ENCODE peak calls at places on chromosomes 12 and 14, in six cellular contexts. One of them, this sample, is unnamed.

GRCh38 chr14:93120522-93120921 is 4.8 kb upstream of the ITPK1 start:
- DNase-seq in left lung: no peak
- DNase-seq in pancreas: no peak
- DNase-seq in IMR-90: no peak
- DNase-seq in heart right ventricle: no peak
- DNase-seq in endodermal cell: no peak
- DNase-seq in this sample: no peak

GRCh38 chr12:19971396-19971802 is 396.9 kb upstream of the PDE3A start:
- DNase-seq in left lung: no peak
- DNase-seq in pancreas: peak
- DNase-seq in IMR-90: no peak
- DNase-seq in heart right ventricle: no peak
- DNase-seq in endodermal cell: peak
- DNase-seq in this sample: no peak

GRCh38 chr12:55745361-55746146 is 2.6 kb downstream of the GDF11 start:
- DNase-seq in left lung: no peak
- DNase-seq in pancreas: no peak
- DNase-seq in IMR-90: no peak
- DNase-seq in heart right ventricle: peak
- DNase-seq in endodermal cell: peak
- DNase-seq in this sample: no peak

GRCh38 chr12:120932956-120933526 is 28.9 kb upstream of the SPPL3 start:
- DNase-seq in left lung: no peak
- DNase-seq in pancreas: no peak
- DNase-seq in IMR-90: no peak
- DNase-seq in heart right ventricle: no peak
- DNase-seq in endodermal cell: no peak
- DNase-seq in this sample: no peak

GRCh38 chr12:6925543-6926279 is 2.0 kb upstream of the ATN1 start:
- DNase-seq in left lung: no peak
- DNase-seq in pancreas: peak
- DNase-seq in IMR-90: peak
- DNase-seq in heart right ventricle: peak
- DNase-seq in endodermal cell: peak
- DNase-seq in this sample: peak

GRCh38 chr14:48936352-48936751 is 649.8 kb downstream of the RPS29 start:
- DNase-seq in left lung: no peak
- DNase-seq in pancreas: no peak
- DNase-seq in IMR-90: peak
- DNase-seq in heart right ventricle: no peak
- DNase-seq in endodermal cell: no peak
- DNase-seq in this sample: no peak

GRCh38 chr12:56591111-56591510 is 39.0 kb downstream of the BAZ2A start:
- DNase-seq in left lung: no peak
- DNase-seq in pancreas: no peak
- DNase-seq in IMR-90: no peak
- DNase-seq in heart right ventricle: no peak
- DNase-seq in endodermal cell: peak
- DNase-seq in this sample: no peak

GRCh38 chr12:129607293-129607692 is 296.5 kb downstream of the TMEM132D start:
- DNase-seq in left lung: no peak
- DNase-seq in pancreas: no peak
- DNase-seq in IMR-90: no peak
- DNase-seq in heart right ventricle: no peak
- DNase-seq in endodermal cell: peak
- DNase-seq in this sample: no peak

GRCh38 chr12:9762369-9762768 is 1.7 kb upstream of the CD69 start:
- DNase-seq in left lung: no peak
- DNase-seq in pancreas: no peak
- DNase-seq in IMR-90: no peak
- DNase-seq in heart right ventricle: no peak
- DNase-seq in endodermal cell: no peak
- DNase-seq in this sample: no peak

DNA sequence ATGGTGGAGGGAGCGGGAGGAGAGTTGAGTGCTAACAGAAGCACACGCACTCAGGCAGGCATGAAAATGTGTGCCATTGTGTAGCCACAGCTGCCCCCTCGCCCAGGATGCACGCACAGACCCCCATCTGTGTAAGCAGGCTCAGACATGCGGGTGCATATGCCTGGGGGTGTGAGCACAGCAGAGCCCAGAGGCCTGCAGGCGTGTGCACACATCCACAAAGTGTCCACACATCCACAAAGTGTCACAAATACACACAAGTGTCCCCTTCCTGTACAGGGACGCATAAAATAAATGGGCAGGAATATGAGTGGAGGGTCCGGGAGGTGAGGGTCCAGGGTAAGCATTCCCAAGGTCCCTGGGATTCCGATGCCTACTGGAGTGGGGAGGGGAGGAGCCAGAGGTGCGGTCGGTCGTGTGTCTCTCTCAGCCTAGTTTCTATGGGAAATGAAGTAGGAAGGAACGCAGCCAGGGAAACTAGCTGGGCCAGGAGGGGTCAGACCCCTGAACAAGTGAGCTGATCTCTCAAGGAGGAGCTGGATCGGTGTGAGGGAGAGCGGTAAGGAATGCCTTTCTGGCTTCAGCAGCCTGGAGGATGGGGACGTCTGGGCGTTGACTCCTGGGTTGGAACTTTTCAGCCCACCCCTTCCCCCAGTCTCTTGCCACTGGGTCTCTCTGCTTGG is 669 bp upstream of the KRT7 start:
- DNase-seq in left lung: peak
- DNase-seq in pancreas: peak
- DNase-seq in IMR-90: no peak
- DNase-seq in heart right ventricle: no peak
- DNase-seq in endodermal cell: no peak
- DNase-seq in this sample: no peak
- H3K4me3 ChIP-seq in left lung: no peak
- H3K4me3 ChIP-seq in pancreas: no peak
- H3K4me3 ChIP-seq in IMR-90: no peak
- H3K4me3 ChIP-seq in heart right ventricle: no peak
- H3K4me3 ChIP-seq in endodermal cell: no peak
- H3K4me3 ChIP-seq in this sample: peak

DNA sequence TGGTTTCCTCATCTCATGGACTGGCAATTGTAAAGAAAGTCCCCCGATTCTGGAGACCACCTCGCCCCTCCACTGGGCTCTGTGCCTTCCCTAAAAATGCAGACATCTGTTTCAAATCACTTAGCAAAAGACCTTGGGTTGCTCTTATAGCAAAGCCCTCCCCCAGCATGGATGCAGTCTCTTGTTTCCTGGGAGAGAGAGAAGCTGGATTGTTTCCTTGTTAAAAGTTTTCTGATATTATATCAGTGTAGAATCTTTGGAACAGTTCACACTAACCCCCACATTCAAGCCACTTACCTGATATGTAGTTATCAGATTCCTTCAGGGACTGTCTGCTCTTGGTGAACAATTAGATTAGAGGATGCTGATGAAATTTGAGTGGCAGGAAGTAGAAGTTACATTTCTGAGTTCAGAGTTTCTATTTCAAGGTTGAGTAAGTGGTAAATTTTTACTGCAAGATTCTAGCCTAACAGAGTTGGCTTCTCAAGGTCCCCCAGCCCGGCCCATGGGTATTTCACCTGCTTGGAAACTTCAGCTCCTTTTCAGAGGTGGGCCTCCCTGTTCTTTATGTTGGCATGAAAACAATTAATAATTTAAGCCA is 56.4 kb downstream of the PLXNC1 start:
- DNase-seq in left lung: no peak
- DNase-seq in pancreas: no peak
- DNase-seq in IMR-90: no peak
- DNase-seq in heart right ventricle: no peak
- DNase-seq in endodermal cell: peak
- DNase-seq in this sample: no peak
- H3K27ac ChIP-seq in left lung: no peak
- H3K27ac ChIP-seq in pancreas: no peak
- H3K27ac ChIP-seq in IMR-90: no peak
- H3K27ac ChIP-seq in heart right ventricle: no peak
- H3K27ac ChIP-seq in endodermal cell: no peak
- H3K27ac ChIP-seq in this sample: peak

DNA sequence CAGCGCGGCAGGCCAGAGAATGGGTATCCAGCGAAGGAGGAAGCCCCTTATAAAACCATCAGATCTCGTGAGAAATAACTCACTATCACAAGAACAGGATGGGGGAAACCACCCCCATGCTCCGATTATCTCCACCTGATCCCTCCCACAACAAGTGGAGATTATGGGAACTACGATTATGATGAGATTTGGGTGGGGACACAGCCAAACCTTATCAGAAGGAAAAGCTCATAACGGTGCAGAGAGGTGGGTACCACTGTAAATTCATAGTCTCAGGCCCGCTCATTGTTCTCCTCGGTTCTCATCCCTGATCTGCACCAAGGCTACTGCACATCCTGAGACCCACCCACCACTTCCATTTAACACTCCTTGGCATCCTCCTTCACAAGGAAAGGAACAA is 326.5 kb downstream of the MED13L start:
- DNase-seq in left lung: no peak
- DNase-seq in pancreas: no peak
- DNase-seq in IMR-90: no peak
- DNase-seq in heart right ventricle: no peak
- DNase-seq in endodermal cell: no peak
- DNase-seq in this sample: no peak
- TF ChIP-seq CTCF in left lung: no peak
- TF ChIP-seq CTCF in pancreas: no peak
- TF ChIP-seq CTCF in IMR-90: no peak
- TF ChIP-seq CTCF in heart right ventricle: no peak
- TF ChIP-seq CTCF in endodermal cell: no peak
- TF ChIP-seq CTCF in this sample: no peak

DNA sequence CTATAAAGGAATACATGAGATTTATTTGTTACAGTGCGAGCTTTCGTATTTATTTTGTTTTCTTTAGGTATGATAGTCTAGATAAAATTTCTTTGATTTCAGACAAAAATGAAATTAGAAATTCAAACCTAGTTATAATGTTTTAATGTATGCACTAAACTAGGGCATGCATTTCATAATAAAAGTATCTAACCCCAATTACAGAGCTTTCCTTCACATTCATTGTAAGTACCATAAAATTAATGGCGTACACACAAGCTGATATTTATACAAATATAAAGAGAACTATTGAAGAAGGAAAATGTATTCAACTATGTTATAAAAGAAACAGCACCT is 120.2 kb downstream of the GXYLT1 start:
- DNase-seq in left lung: no peak
- DNase-seq in pancreas: no peak
- DNase-seq in IMR-90: no peak
- DNase-seq in heart right ventricle: no peak
- DNase-seq in endodermal cell: no peak
- DNase-seq in this sample: no peak
- H3K4me3 ChIP-seq in left lung: no peak
- H3K4me3 ChIP-seq in pancreas: no peak
- H3K4me3 ChIP-seq in IMR-90: no peak
- H3K4me3 ChIP-seq in heart right ventricle: no peak
- H3K4me3 ChIP-seq in endodermal cell: no peak
- H3K4me3 ChIP-seq in this sample: peak

GRCh38 chr12:119877639-119877948 is 474 bp upstream of the CIT start:
- DNase-seq in left lung: no peak
- DNase-seq in pancreas: no peak
- DNase-seq in IMR-90: no peak
- DNase-seq in heart right ventricle: no peak
- DNase-seq in endodermal cell: no peak
- DNase-seq in this sample: no peak
- H3K27ac ChIP-seq in left lung: no peak
- H3K27ac ChIP-seq in pancreas: no peak
- H3K27ac ChIP-seq in IMR-90: peak
- H3K27ac ChIP-seq in heart right ventricle: no peak
- H3K27ac ChIP-seq in endodermal cell: no peak
- H3K27ac ChIP-seq in this sample: no peak

DNA sequence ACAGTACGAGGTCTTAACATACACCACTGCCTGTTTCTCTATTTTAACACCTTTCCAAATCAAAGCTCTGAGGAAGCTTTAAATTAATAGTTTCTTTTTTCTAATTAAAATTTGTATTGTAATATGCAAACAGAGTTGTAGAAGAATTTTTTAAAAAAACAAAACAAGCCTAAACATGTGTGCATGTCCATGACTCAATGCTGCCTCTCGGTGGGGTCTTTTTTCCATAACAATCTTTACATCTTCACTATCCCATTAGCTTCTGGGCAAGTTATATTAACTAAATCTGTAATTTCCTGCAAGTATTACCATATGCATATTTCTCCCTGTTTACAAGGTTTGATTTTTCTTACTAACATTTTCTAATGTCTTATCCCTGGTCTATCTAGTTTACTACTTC is 143.9 kb upstream of the NAV3 start:
- DNase-seq in left lung: no peak
- DNase-seq in pancreas: no peak
- DNase-seq in IMR-90: peak
- DNase-seq in heart right ventricle: no peak
- DNase-seq in endodermal cell: no peak
- DNase-seq in this sample: no peak
- TF ChIP-seq CTCF in left lung: no peak
- TF ChIP-seq CTCF in pancreas: no peak
- TF ChIP-seq CTCF in IMR-90: peak
- TF ChIP-seq CTCF in heart right ventricle: no peak
- TF ChIP-seq CTCF in endodermal cell: peak
- TF ChIP-seq CTCF in this sample: no peak

GRCh38 chr14:66595394-66595793 is 87.4 kb downstream of the GPHN start:
- DNase-seq in left lung: peak
- DNase-seq in pancreas: peak
- DNase-seq in IMR-90: no peak
- DNase-seq in heart right ventricle: no peak
- DNase-seq in endodermal cell: no peak
- DNase-seq in this sample: no peak
- H3K4me3 ChIP-seq in left lung: no peak
- H3K4me3 ChIP-seq in pancreas: no peak
- H3K4me3 ChIP-seq in IMR-90: no peak
- H3K4me3 ChIP-seq in heart right ventricle: no peak
- H3K4me3 ChIP-seq in endodermal cell: no peak
- H3K4me3 ChIP-seq in this sample: no peak

GRCh38 chr12:42733911-42734310 is 144.4 kb upstream of the PRICKLE1 start:
- DNase-seq in left lung: no peak
- DNase-seq in pancreas: no peak
- DNase-seq in IMR-90: no peak
- DNase-seq in heart right ventricle: no peak
- DNase-seq in endodermal cell: no peak
- DNase-seq in this sample: no peak

GRCh38 chr12:42737364-42737763 is 147.8 kb upstream of the PRICKLE1 start:
- DNase-seq in left lung: no peak
- DNase-seq in pancreas: no peak
- DNase-seq in IMR-90: no peak
- DNase-seq in heart right ventricle: no peak
- DNase-seq in endodermal cell: no peak
- DNase-seq in this sample: no peak

GRCh38 chr12:42732908-42733411 is 143.4 kb upstream of the PRICKLE1 start:
- DNase-seq in left lung: no peak
- DNase-seq in pancreas: no peak
- DNase-seq in IMR-90: no peak
- DNase-seq in heart right ventricle: no peak
- DNase-seq in endodermal cell: no peak
- DNase-seq in this sample: no peak

GRCh38 chr12:42730286-42730685 is 140.7 kb upstream of the PRICKLE1 start:
- DNase-seq in left lung: no peak
- DNase-seq in pancreas: no peak
- DNase-seq in IMR-90: peak
- DNase-seq in heart right ventricle: no peak
- DNase-seq in endodermal cell: no peak
- DNase-seq in this sample: no peak

DNA sequence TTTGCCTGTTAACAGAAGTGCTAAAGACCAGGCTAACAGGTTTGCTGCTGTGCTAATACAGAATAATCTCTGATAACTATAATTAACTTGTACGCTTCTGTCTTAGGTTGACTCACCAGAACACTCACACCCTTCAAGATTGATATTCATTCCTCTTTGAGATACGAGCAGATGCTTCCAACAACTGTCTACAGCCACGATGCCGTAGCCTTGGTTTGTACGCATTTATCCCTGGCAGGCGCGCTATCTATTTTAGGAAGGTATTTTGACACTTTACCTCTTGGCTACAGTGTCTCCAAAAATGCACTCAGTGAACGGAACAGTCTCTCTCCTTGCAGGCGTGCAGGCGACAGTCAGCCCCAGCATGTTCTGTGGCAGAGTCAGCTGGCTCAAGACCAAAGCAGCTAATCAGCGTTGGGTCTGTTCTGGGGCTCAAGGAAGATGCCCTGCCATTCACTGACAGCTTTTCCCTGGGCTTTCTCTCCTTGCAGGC is 146.4 kb upstream of the PRICKLE1 start:
- DNase-seq in left lung: no peak
- DNase-seq in pancreas: no peak
- DNase-seq in IMR-90: no peak
- DNase-seq in heart right ventricle: peak
- DNase-seq in endodermal cell: no peak
- DNase-seq in this sample: no peak
- H3K27ac ChIP-seq in left lung: no peak
- H3K27ac ChIP-seq in pancreas: no peak
- H3K27ac ChIP-seq in IMR-90: no peak
- H3K27ac ChIP-seq in heart right ventricle: peak
- H3K27ac ChIP-seq in endodermal cell: no peak
- H3K27ac ChIP-seq in this sample: no peak